ENCODE peak calls at places on chromosomes 11 and 22, in six cellular contexts. One of them, this sample, is unnamed.

GRCh38 chr22:24429411-24430365 is 2.3 kb downstream of the ADORA2A start:
- DNase-seq in prostate gland: peak
- DNase-seq in endothelial cell of umbilical vein: peak
- DNase-seq in HCT116: no peak
- DNase-seq in Panc1: no peak
- DNase-seq in upper lobe of left lung: no peak
- DNase-seq in this sample: no peak

GRCh38 chr11:68340003-68340767 is 27.8 kb downstream of the LRP5 start:
- DNase-seq in prostate gland: no peak
- DNase-seq in endothelial cell of umbilical vein: no peak
- DNase-seq in HCT116: no peak
- DNase-seq in Panc1: no peak
- DNase-seq in upper lobe of left lung: no peak
- DNase-seq in this sample: no peak

GRCh38 chr11:104897891-104898684 is at the start of gene CASP12:
- DNase-seq in prostate gland: no peak
- DNase-seq in endothelial cell of umbilical vein: peak
- DNase-seq in HCT116: no peak
- DNase-seq in Panc1: no peak
- DNase-seq in upper lobe of left lung: no peak
- DNase-seq in this sample: no peak

GRCh38 chr11:123125169-123125568 is 63.2 kb upstream of the HSPA8 start:
- DNase-seq in prostate gland: no peak
- DNase-seq in endothelial cell of umbilical vein: no peak
- DNase-seq in HCT116: no peak
- DNase-seq in Panc1: no peak
- DNase-seq in upper lobe of left lung: no peak
- DNase-seq in this sample: no peak

GRCh38 chr11:114847599-114847998 is 169.3 kb downstream of the NXPE2 start:
- DNase-seq in prostate gland: no peak
- DNase-seq in endothelial cell of umbilical vein: no peak
- DNase-seq in HCT116: no peak
- DNase-seq in Panc1: no peak
- DNase-seq in upper lobe of left lung: no peak
- DNase-seq in this sample: no peak

GRCh38 chr22:31286360-31287255 is 5.7 kb downstream of the PIK3IP1 start:
- DNase-seq in prostate gland: no peak
- DNase-seq in endothelial cell of umbilical vein: no peak
- DNase-seq in HCT116: no peak
- DNase-seq in Panc1: no peak
- DNase-seq in upper lobe of left lung: no peak
- DNase-seq in this sample: no peak

GRCh38 chr11:45436966-45437365 is 150.8 kb upstream of the SYT13 start:
- DNase-seq in prostate gland: no peak
- DNase-seq in endothelial cell of umbilical vein: no peak
- DNase-seq in HCT116: no peak
- DNase-seq in Panc1: no peak
- DNase-seq in upper lobe of left lung: no peak
- DNase-seq in this sample: no peak

GRCh38 chr11:74634537-74634936 is 42.2 kb downstream of the POLD3 start:
- DNase-seq in prostate gland: no peak
- DNase-seq in endothelial cell of umbilical vein: peak
- DNase-seq in HCT116: peak
- DNase-seq in Panc1: no peak
- DNase-seq in upper lobe of left lung: no peak
- DNase-seq in this sample: no peak

GRCh38 chr11:62805991-62806441 is 776 bp upstream of the NXF1 start:
- DNase-seq in prostate gland: no peak
- DNase-seq in endothelial cell of umbilical vein: no peak
- DNase-seq in HCT116: no peak
- DNase-seq in Panc1: no peak
- DNase-seq in upper lobe of left lung: no peak
- DNase-seq in this sample: no peak

GRCh38 chr22:26399288-26399687 is 29.8 kb upstream of the ASPHD2 start:
- DNase-seq in prostate gland: no peak
- DNase-seq in endothelial cell of umbilical vein: peak
- DNase-seq in HCT116: no peak
- DNase-seq in Panc1: no peak
- DNase-seq in upper lobe of left lung: no peak
- DNase-seq in this sample: no peak

GRCh38 chr11:13366266-13367026 is 88.9 kb downstream of the BMAL1 start:
- DNase-seq in prostate gland: no peak
- DNase-seq in endothelial cell of umbilical vein: no peak
- DNase-seq in HCT116: no peak
- DNase-seq in Panc1: no peak
- DNase-seq in upper lobe of left lung: no peak
- DNase-seq in this sample: no peak

GRCh38 chr11:78830277-78830676 is 255.6 kb upstream of the NARS2 start:
- DNase-seq in prostate gland: no peak
- DNase-seq in endothelial cell of umbilical vein: no peak
- DNase-seq in HCT116: no peak
- DNase-seq in Panc1: no peak
- DNase-seq in upper lobe of left lung: no peak
- DNase-seq in this sample: no peak

GRCh38 chr11:78831571-78831970 is 256.9 kb upstream of the NARS2 start:
- DNase-seq in prostate gland: no peak
- DNase-seq in endothelial cell of umbilical vein: no peak
- DNase-seq in HCT116: no peak
- DNase-seq in Panc1: no peak
- DNase-seq in upper lobe of left lung: no peak
- DNase-seq in this sample: no peak

GRCh38 chr11:78832226-78832947 is 257.7 kb upstream of the NARS2 start:
- DNase-seq in prostate gland: no peak
- DNase-seq in endothelial cell of umbilical vein: no peak
- DNase-seq in HCT116: no peak
- DNase-seq in Panc1: no peak
- DNase-seq in upper lobe of left lung: no peak
- DNase-seq in this sample: no peak

GRCh38 chr11:78825531-78825930 is 250.9 kb upstream of the NARS2 start:
- DNase-seq in prostate gland: no peak
- DNase-seq in endothelial cell of umbilical vein: no peak
- DNase-seq in HCT116: no peak
- DNase-seq in Panc1: no peak
- DNase-seq in upper lobe of left lung: no peak
- DNase-seq in this sample: no peak

GRCh38 chr11:78828582-78829520 is 254.2 kb upstream of the NARS2 start:
- DNase-seq in prostate gland: no peak
- DNase-seq in endothelial cell of umbilical vein: no peak
- DNase-seq in HCT116: no peak
- DNase-seq in Panc1: no peak
- DNase-seq in upper lobe of left lung: no peak
- DNase-seq in this sample: no peak
- H3K4me3 ChIP-seq in prostate gland: no peak
- H3K4me3 ChIP-seq in endothelial cell of umbilical vein: no peak
- H3K4me3 ChIP-seq in HCT116: no peak
- H3K4me3 ChIP-seq in Panc1: no peak
- H3K4me3 ChIP-seq in upper lobe of left lung: no peak
- H3K4me3 ChIP-seq in this sample: no peak

GRCh38 chr22:20128902-20129746 is 2.5 kb upstream of the ZDHHC8 start:
- DNase-seq in prostate gland: no peak
- DNase-seq in endothelial cell of umbilical vein: peak
- DNase-seq in HCT116: no peak
- DNase-seq in Panc1: no peak
- DNase-seq in upper lobe of left lung: peak
- DNase-seq in this sample: no peak

GRCh38 chr22:20126284-20127029 is 5.1 kb upstream of the ZDHHC8 start:
- DNase-seq in prostate gland: no peak
- DNase-seq in endothelial cell of umbilical vein: no peak
- DNase-seq in HCT116: no peak
- DNase-seq in Panc1: no peak
- DNase-seq in upper lobe of left lung: peak
- DNase-seq in this sample: no peak

GRCh38 chr22:20127869-20128618 is 3.6 kb upstream of the ZDHHC8 start:
- DNase-seq in prostate gland: no peak
- DNase-seq in endothelial cell of umbilical vein: no peak
- DNase-seq in HCT116: no peak
- DNase-seq in Panc1: no peak
- DNase-seq in upper lobe of left lung: peak
- DNase-seq in this sample: no peak

GRCh38 chr22:20128619-20128901 is 3.0 kb upstream of the ZDHHC8 start:
- DNase-seq in prostate gland: no peak
- DNase-seq in endothelial cell of umbilical vein: no peak
- DNase-seq in HCT116: no peak
- DNase-seq in Panc1: no peak
- DNase-seq in upper lobe of left lung: no peak
- DNase-seq in this sample: no peak

GRCh38 chr22:20127318-20127868 is 4.2 kb upstream of the ZDHHC8 start:
- DNase-seq in prostate gland: no peak
- DNase-seq in endothelial cell of umbilical vein: no peak
- DNase-seq in HCT116: no peak
- DNase-seq in Panc1: no peak
- DNase-seq in upper lobe of left lung: peak
- DNase-seq in this sample: no peak
- TF ChIP-seq POLR2AphosphoS5 in prostate gland: no peak
- TF ChIP-seq POLR2AphosphoS5 in endothelial cell of umbilical vein: no peak
- TF ChIP-seq POLR2AphosphoS5 in HCT116: no peak
- TF ChIP-seq POLR2AphosphoS5 in Panc1: no peak
- TF ChIP-seq POLR2AphosphoS5 in upper lobe of left lung: no peak
- TF ChIP-seq POLR2AphosphoS5 in this sample: no peak

GRCh38 chr11:16924826-16925494 is 89.3 kb downstream of the PLEKHA7 start:
- DNase-seq in prostate gland: peak
- DNase-seq in endothelial cell of umbilical vein: no peak
- DNase-seq in HCT116: peak
- DNase-seq in Panc1: no peak
- DNase-seq in upper lobe of left lung: peak
- DNase-seq in this sample: peak
- H3K4me3 ChIP-seq in prostate gland: peak
- H3K4me3 ChIP-seq in endothelial cell of umbilical vein: no peak
- H3K4me3 ChIP-seq in HCT116: peak
- H3K4me3 ChIP-seq in Panc1: peak
- H3K4me3 ChIP-seq in upper lobe of left lung: peak
- H3K4me3 ChIP-seq in this sample: peak

DNA sequence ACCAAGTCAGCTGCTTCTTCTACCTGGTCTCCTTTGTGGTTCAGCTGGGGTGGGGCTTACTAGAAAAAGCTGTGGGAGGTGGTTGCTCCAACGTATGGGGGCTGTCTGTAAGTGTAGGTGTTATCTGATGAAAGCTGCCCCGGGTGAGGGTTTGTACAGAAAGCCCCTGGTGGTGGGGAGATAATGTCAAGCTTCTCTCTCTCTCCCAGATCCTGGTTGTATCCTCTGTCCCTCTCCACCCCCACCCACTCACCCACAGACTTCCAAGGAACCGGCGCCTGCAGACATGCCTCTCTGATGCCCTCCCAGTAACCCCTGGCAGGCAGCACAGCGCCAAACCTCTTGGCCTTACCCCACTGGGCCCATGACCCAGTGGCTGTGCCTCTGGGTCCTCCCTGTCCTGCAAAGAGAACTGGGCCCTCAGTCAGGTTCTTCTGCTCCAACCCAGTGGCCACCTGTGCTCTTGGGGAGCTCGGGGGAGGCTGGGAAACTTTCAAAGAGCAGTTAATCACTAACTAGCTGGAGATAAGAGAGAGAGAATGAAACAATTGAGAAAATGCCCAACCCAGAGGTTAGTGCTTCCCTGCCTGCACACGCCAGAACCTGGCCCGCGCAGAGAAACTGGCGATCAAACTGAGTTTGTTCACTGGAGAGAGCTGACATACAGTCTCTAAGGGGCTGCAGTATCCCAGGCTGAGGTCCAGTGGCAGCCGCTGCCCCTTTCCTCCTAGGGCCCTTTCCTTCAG is 20.4 kb upstream of the EHF start:
- DNase-seq in prostate gland: peak
- DNase-seq in endothelial cell of umbilical vein: no peak
- DNase-seq in HCT116: peak
- DNase-seq in Panc1: no peak
- DNase-seq in upper lobe of left lung: peak
- DNase-seq in this sample: no peak
- TF ChIP-seq POLR2AphosphoS5 in prostate gland: peak
- TF ChIP-seq POLR2AphosphoS5 in endothelial cell of umbilical vein: no peak
- TF ChIP-seq POLR2AphosphoS5 in HCT116: peak
- TF ChIP-seq POLR2AphosphoS5 in Panc1: no peak
- TF ChIP-seq POLR2AphosphoS5 in upper lobe of left lung: peak
- TF ChIP-seq POLR2AphosphoS5 in this sample: no peak

GRCh38 chr11:65506316-65506769 is 7.5 kb downstream of the MALAT1 start:
- DNase-seq in prostate gland: no peak
- DNase-seq in endothelial cell of umbilical vein: no peak
- DNase-seq in HCT116: no peak
- DNase-seq in Panc1: peak
- DNase-seq in upper lobe of left lung: no peak
- DNase-seq in this sample: peak
- H3K4me3 ChIP-seq in prostate gland: peak
- H3K4me3 ChIP-seq in endothelial cell of umbilical vein: no peak
- H3K4me3 ChIP-seq in HCT116: no peak
- H3K4me3 ChIP-seq in Panc1: peak
- H3K4me3 ChIP-seq in upper lobe of left lung: peak
- H3K4me3 ChIP-seq in this sample: peak